ENCODE peak calls at places on chromosomes 4 and X, in six cellular contexts. One of them, this sample, is unnamed.

GRCh38 chr4:69951602-69952001 is 13.9 kb downstream of the CSN2 start:
- DNase-seq in suprapubic skin: no peak
- DNase-seq in choroid plexus epithelial cell: peak; percentile 63
- DNase-seq in ascending aorta: no peak
- DNase-seq in neural progenitor cell: no peak
- DNase-seq in adrenal gland: no peak
- DNase-seq in this sample: no peak

GRCh38 chrX:10012776-10013175 is 45.6 kb downstream of the CLDN34 start:
- DNase-seq in suprapubic skin: no peak
- DNase-seq in choroid plexus epithelial cell: no peak
- DNase-seq in ascending aorta: no peak
- DNase-seq in neural progenitor cell: no peak
- DNase-seq in adrenal gland: no peak
- DNase-seq in this sample: no peak

GRCh38 chr4:123673971-123674370 is 277.4 kb downstream of the SPRY1 start:
- DNase-seq in suprapubic skin: no peak
- DNase-seq in choroid plexus epithelial cell: peak; percentile 16
- DNase-seq in ascending aorta: no peak
- DNase-seq in neural progenitor cell: no peak
- DNase-seq in adrenal gland: no peak
- DNase-seq in this sample: no peak

GRCh38 chr4:8213121-8213520 is 14.0 kb downstream of the SH3TC1 start:
- DNase-seq in suprapubic skin: no peak
- DNase-seq in choroid plexus epithelial cell: no peak
- DNase-seq in ascending aorta: no peak
- DNase-seq in neural progenitor cell: no peak
- DNase-seq in adrenal gland: no peak
- DNase-seq in this sample: no peak

GRCh38 chrX:139560221-139560620 is 29.7 kb downstream of the F9 start:
- DNase-seq in suprapubic skin: no peak
- DNase-seq in choroid plexus epithelial cell: no peak
- DNase-seq in ascending aorta: no peak
- DNase-seq in neural progenitor cell: no peak
- DNase-seq in adrenal gland: no peak
- DNase-seq in this sample: no peak

GRCh38 chr4:80878218-80878617 is 152.3 kb upstream of the BMP3 start:
- DNase-seq in suprapubic skin: no peak
- DNase-seq in choroid plexus epithelial cell: peak; percentile 27
- DNase-seq in ascending aorta: no peak
- DNase-seq in neural progenitor cell: no peak
- DNase-seq in adrenal gland: no peak
- DNase-seq in this sample: no peak

GRCh38 chr4:122604146-122604545 is 16.7 kb downstream of the IL21 start:
- DNase-seq in suprapubic skin: no peak
- DNase-seq in choroid plexus epithelial cell: no peak
- DNase-seq in ascending aorta: no peak
- DNase-seq in neural progenitor cell: no peak
- DNase-seq in adrenal gland: no peak
- DNase-seq in this sample: peak; percentile 15

GRCh38 chr4:169436734-169437133 is 166.0 kb upstream of the SH3RF1 start:
- DNase-seq in suprapubic skin: no peak
- DNase-seq in choroid plexus epithelial cell: no peak
- DNase-seq in ascending aorta: no peak
- DNase-seq in neural progenitor cell: no peak
- DNase-seq in adrenal gland: no peak
- DNase-seq in this sample: no peak

GRCh38 chr4:15882675-15883086 is 55.9 kb downstream of the FGFBP1 start:
- DNase-seq in suprapubic skin: no peak
- DNase-seq in choroid plexus epithelial cell: peak; percentile 92
- DNase-seq in ascending aorta: no peak
- DNase-seq in neural progenitor cell: peak; percentile 82
- DNase-seq in adrenal gland: peak; percentile 45
- DNase-seq in this sample: peak; percentile 90

GRCh38 chr4:7398104-7398423 is 36.7 kb downstream of the PSAPL1 start:
- DNase-seq in suprapubic skin: peak; percentile 41
- DNase-seq in choroid plexus epithelial cell: peak; percentile 60
- DNase-seq in ascending aorta: peak; percentile 58
- DNase-seq in neural progenitor cell: no peak
- DNase-seq in adrenal gland: no peak
- DNase-seq in this sample: peak; percentile 1

GRCh38 chr4:172489896-172490295 is 676.7 kb downstream of the GALNTL6 start:
- DNase-seq in suprapubic skin: no peak
- DNase-seq in choroid plexus epithelial cell: no peak
- DNase-seq in ascending aorta: no peak
- DNase-seq in neural progenitor cell: no peak
- DNase-seq in adrenal gland: no peak
- DNase-seq in this sample: no peak

GRCh38 chr4:40246938-40247337 is 50.1 kb downstream of the RHOH start:
- DNase-seq in suprapubic skin: no peak
- DNase-seq in choroid plexus epithelial cell: no peak
- DNase-seq in ascending aorta: no peak
- DNase-seq in neural progenitor cell: no peak
- DNase-seq in adrenal gland: no peak
- DNase-seq in this sample: no peak

GRCh38 chr4:173152104-173152503 is 16.5 kb upstream of the GALNT7 start:
- DNase-seq in suprapubic skin: no peak
- DNase-seq in choroid plexus epithelial cell: no peak
- DNase-seq in ascending aorta: no peak
- DNase-seq in neural progenitor cell: peak; percentile 37
- DNase-seq in adrenal gland: no peak
- DNase-seq in this sample: no peak

GRCh38 chr4:17347445-17347844 is 164.4 kb downstream of the QDPR start:
- DNase-seq in suprapubic skin: no peak
- DNase-seq in choroid plexus epithelial cell: peak; percentile 59
- DNase-seq in ascending aorta: no peak
- DNase-seq in neural progenitor cell: peak; percentile 36
- DNase-seq in adrenal gland: no peak
- DNase-seq in this sample: peak; percentile 29

GRCh38 chr4:102525099-102525498 is 23.9 kb downstream of the NFKB1 start:
- DNase-seq in suprapubic skin: no peak
- DNase-seq in choroid plexus epithelial cell: peak; percentile 79
- DNase-seq in ascending aorta: no peak
- DNase-seq in neural progenitor cell: no peak
- DNase-seq in adrenal gland: no peak
- DNase-seq in this sample: peak; percentile 57

GRCh38 chr4:124202106-124202505 is 510.4 kb downstream of the ANKRD50 start:
- DNase-seq in suprapubic skin: no peak
- DNase-seq in choroid plexus epithelial cell: peak; percentile 77
- DNase-seq in ascending aorta: peak; percentile 75
- DNase-seq in neural progenitor cell: no peak
- DNase-seq in adrenal gland: no peak
- DNase-seq in this sample: peak; percentile 22

GRCh38 chrX:75968293-75968692 is 183.2 kb upstream of the MAGEE2 start:
- DNase-seq in suprapubic skin: no peak
- DNase-seq in choroid plexus epithelial cell: no peak
- DNase-seq in ascending aorta: no peak
- DNase-seq in neural progenitor cell: no peak
- DNase-seq in adrenal gland: no peak
- DNase-seq in this sample: no peak

GRCh38 chrX:96621811-96622210 is 62.8 kb upstream of the DIAPH2 start:
- DNase-seq in suprapubic skin: no peak
- DNase-seq in choroid plexus epithelial cell: no peak
- DNase-seq in ascending aorta: no peak
- DNase-seq in neural progenitor cell: no peak
- DNase-seq in adrenal gland: no peak
- DNase-seq in this sample: no peak

GRCh38 chr4:74450298-74450683 is 5.4 kb downstream of the AREG start:
- DNase-seq in suprapubic skin: no peak
- DNase-seq in choroid plexus epithelial cell: peak; percentile 37
- DNase-seq in ascending aorta: no peak
- DNase-seq in neural progenitor cell: no peak
- DNase-seq in adrenal gland: no peak
- DNase-seq in this sample: no peak
- H3K4me3 ChIP-seq in suprapubic skin: no peak overlapping the region
- H3K4me3 ChIP-seq in choroid plexus epithelial cell: no peak overlapping the region
- H3K4me3 ChIP-seq in ascending aorta: no peak overlapping the region
- H3K4me3 ChIP-seq in neural progenitor cell: no peak overlapping the region
- H3K4me3 ChIP-seq in adrenal gland: no peak overlapping the region
- H3K4me3 ChIP-seq in this sample: no peak overlapping the region

GRCh38 chr4:144353240-144353639 is 212.7 kb upstream of the GYPA start:
- DNase-seq in suprapubic skin: no peak
- DNase-seq in choroid plexus epithelial cell: no peak
- DNase-seq in ascending aorta: no peak
- DNase-seq in neural progenitor cell: no peak
- DNase-seq in adrenal gland: no peak
- DNase-seq in this sample: peak; percentile 42

GRCh38 chr4:144356941-144357381 is 216.4 kb upstream of the GYPA start:
- DNase-seq in suprapubic skin: no peak
- DNase-seq in choroid plexus epithelial cell: peak; percentile 16
- DNase-seq in ascending aorta: no peak
- DNase-seq in neural progenitor cell: peak; percentile 65
- DNase-seq in adrenal gland: no peak
- DNase-seq in this sample: no peak

GRCh38 chr4:144360394-144360793 is 219.9 kb upstream of the GYPA start:
- DNase-seq in suprapubic skin: no peak
- DNase-seq in choroid plexus epithelial cell: peak; percentile 58
- DNase-seq in ascending aorta: no peak
- DNase-seq in neural progenitor cell: no peak
- DNase-seq in adrenal gland: no peak
- DNase-seq in this sample: peak; percentile 32

GRCh38 chr4:144357970-144358369 is 217.5 kb upstream of the GYPA start:
- DNase-seq in suprapubic skin: no peak
- DNase-seq in choroid plexus epithelial cell: peak; percentile 23
- DNase-seq in ascending aorta: no peak
- DNase-seq in neural progenitor cell: no peak
- DNase-seq in adrenal gland: no peak
- DNase-seq in this sample: no peak

GRCh38 chr4:144355809-144356757 is 215.6 kb upstream of the GYPA start:
- DNase-seq in suprapubic skin: no peak
- DNase-seq in choroid plexus epithelial cell: peak; percentile 99
- DNase-seq in ascending aorta: no peak
- DNase-seq in neural progenitor cell: peak; percentile 88
- DNase-seq in adrenal gland: peak; percentile 20
- DNase-seq in this sample: peak; percentile 74
- TF ChIP-seq CTCF in suprapubic skin: no peak
- TF ChIP-seq CTCF in choroid plexus epithelial cell: peak; percentile 27
- TF ChIP-seq CTCF in ascending aorta: no peak
- TF ChIP-seq CTCF in neural progenitor cell: peak; percentile 44
- TF ChIP-seq CTCF in adrenal gland: no peak
- TF ChIP-seq CTCF in this sample: no peak

DNA sequence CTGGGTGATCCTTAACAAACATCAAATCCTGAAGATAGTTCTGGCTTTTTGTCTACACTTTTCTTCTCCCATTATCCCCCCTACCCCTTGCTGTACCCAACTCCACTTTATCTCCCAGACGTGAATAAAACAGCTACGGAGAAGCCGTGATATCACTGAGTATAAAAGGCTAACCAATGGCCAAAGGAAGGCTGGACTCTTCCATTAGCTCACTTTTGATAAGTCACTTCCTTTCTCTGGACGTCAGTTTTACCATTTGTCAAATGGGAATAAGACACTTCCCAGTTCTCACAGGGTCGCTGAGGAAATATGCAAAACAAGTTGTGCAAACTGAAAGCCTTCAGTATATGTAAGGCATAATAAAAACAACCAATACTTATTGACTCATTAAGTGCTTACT is 38.6 kb upstream of the EDA2R start:
- DNase-seq in suprapubic skin: no peak
- DNase-seq in choroid plexus epithelial cell: peak; percentile 50
- DNase-seq in ascending aorta: no peak
- DNase-seq in neural progenitor cell: no peak
- DNase-seq in adrenal gland: no peak
- DNase-seq in this sample: peak; percentile 20
- H3K4me3 ChIP-seq in suprapubic skin: no peak overlapping the region
- H3K4me3 ChIP-seq in choroid plexus epithelial cell: peak overlapping the region; percentile 18
- H3K4me3 ChIP-seq in ascending aorta: no peak overlapping the region
- H3K4me3 ChIP-seq in neural progenitor cell: no peak overlapping the region
- H3K4me3 ChIP-seq in adrenal gland: no peak overlapping the region
- H3K4me3 ChIP-seq in this sample: no peak overlapping the region

DNA sequence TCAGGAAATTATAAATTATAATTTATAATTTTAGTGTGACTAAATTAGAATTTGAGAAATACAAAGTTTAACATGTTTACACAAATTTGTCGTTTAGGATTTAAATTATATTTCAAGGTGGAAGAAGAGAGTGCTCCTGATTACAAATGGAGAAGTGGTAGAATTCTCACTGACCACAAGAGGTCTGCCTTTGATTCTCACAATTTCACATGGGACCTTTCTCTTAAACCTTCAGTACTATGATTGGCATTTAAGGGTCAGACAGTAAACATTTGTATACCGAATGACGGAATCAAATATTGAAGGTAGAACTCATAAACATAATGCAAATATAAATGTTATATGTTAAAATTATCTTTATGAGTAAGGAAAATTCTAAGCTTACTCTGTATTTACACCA is 171.7 kb downstream of the SLIT2 start:
- DNase-seq in suprapubic skin: no peak
- DNase-seq in choroid plexus epithelial cell: no peak
- DNase-seq in ascending aorta: no peak
- DNase-seq in neural progenitor cell: no peak
- DNase-seq in adrenal gland: no peak
- DNase-seq in this sample: no peak
- TF ChIP-seq CTCF in suprapubic skin: no peak
- TF ChIP-seq CTCF in choroid plexus epithelial cell: no peak
- TF ChIP-seq CTCF in ascending aorta: no peak
- TF ChIP-seq CTCF in neural progenitor cell: peak; percentile 17
- TF ChIP-seq CTCF in adrenal gland: no peak
- TF ChIP-seq CTCF in this sample: no peak

DNA sequence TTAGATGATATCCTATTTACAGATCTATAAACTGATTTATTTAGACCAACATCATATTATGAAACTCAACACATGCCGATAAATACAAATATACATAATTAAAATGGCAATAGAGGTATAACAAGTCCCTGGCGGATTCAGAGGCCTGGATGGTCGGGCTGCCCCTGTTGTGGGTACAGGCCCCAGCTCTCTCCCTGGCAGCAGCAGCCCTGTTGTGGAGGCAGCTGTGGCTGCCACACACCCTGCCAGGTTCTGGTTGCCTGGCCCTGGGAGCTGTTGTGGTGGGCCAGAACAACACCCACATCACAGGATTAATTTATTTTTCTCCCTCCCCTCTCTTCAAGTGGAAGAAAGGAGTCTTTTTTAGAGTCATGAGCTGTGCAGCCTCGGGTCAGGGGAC is 12.1 kb upstream of the TCEAL2 start:
- DNase-seq in suprapubic skin: no peak
- DNase-seq in choroid plexus epithelial cell: no peak
- DNase-seq in ascending aorta: no peak
- DNase-seq in neural progenitor cell: no peak
- DNase-seq in adrenal gland: no peak
- DNase-seq in this sample: no peak
- H3K4me3 ChIP-seq in suprapubic skin: no peak overlapping the region
- H3K4me3 ChIP-seq in choroid plexus epithelial cell: no peak overlapping the region
- H3K4me3 ChIP-seq in ascending aorta: no peak overlapping the region
- H3K4me3 ChIP-seq in neural progenitor cell: no peak overlapping the region
- H3K4me3 ChIP-seq in adrenal gland: no peak overlapping the region
- H3K4me3 ChIP-seq in this sample: no peak overlapping the region

GRCh38 chr4:138728566-138728965 is 287.0 kb upstream of the NOCT start:
- DNase-seq in suprapubic skin: no peak
- DNase-seq in choroid plexus epithelial cell: no peak
- DNase-seq in ascending aorta: no peak
- DNase-seq in neural progenitor cell: no peak
- DNase-seq in adrenal gland: no peak
- DNase-seq in this sample: no peak

GRCh38 chr4:138724530-138724929 is 291.1 kb upstream of the NOCT start:
- DNase-seq in suprapubic skin: no peak
- DNase-seq in choroid plexus epithelial cell: no peak
- DNase-seq in ascending aorta: no peak
- DNase-seq in neural progenitor cell: peak; percentile 67
- DNase-seq in adrenal gland: no peak
- DNase-seq in this sample: no peak

GRCh38 chr4:138727704-138728103 is 287.9 kb upstream of the NOCT start:
- DNase-seq in suprapubic skin: no peak
- DNase-seq in choroid plexus epithelial cell: peak; percentile 9
- DNase-seq in ascending aorta: no peak
- DNase-seq in neural progenitor cell: no peak
- DNase-seq in adrenal gland: no peak
- DNase-seq in this sample: no peak
- TF ChIP-seq CTCF in suprapubic skin: no peak
- TF ChIP-seq CTCF in choroid plexus epithelial cell: no peak
- TF ChIP-seq CTCF in ascending aorta: no peak
- TF ChIP-seq CTCF in neural progenitor cell: no peak
- TF ChIP-seq CTCF in adrenal gland: no peak
- TF ChIP-seq CTCF in this sample: no peak

GRCh38 chr4:48015216-48015615 is 1.3 kb downstream of the CNGA1 start:
- DNase-seq in suprapubic skin: no peak
- DNase-seq in choroid plexus epithelial cell: no peak
- DNase-seq in ascending aorta: no peak
- DNase-seq in neural progenitor cell: no peak
- DNase-seq in adrenal gland: no peak
- DNase-seq in this sample: peak; percentile 85
- H3K4me3 ChIP-seq in suprapubic skin: no peak overlapping the region
- H3K4me3 ChIP-seq in choroid plexus epithelial cell: no peak overlapping the region
- H3K4me3 ChIP-seq in ascending aorta: no peak overlapping the region
- H3K4me3 ChIP-seq in neural progenitor cell: no peak overlapping the region
- H3K4me3 ChIP-seq in adrenal gland: no peak overlapping the region
- H3K4me3 ChIP-seq in this sample: peak overlapping the region; percentile 87

This sample was measured in epithelial cell of esophagus.